ENCODE peak calls at places on chromosomes 6 and 20, in four cellular contexts. T is HepG2, B is K562, N is HCT116. S is an unnamed sample.
A peak's percentile ranks its signal among the peaks of the same experiment; 100 is the strongest.

GRCh38 chr6:31971279-31971992 is 502 bp downstream of the DXO start:
- DNase-seq in T (no peak), B (no peak), N (no peak), S (peak; percentile 50)

GRCh38 chr6:141682391-141682790 is 450.3 kb upstream of the GJE1 start:
- DNase-seq in T (no peak), B (no peak), N (no peak), S (no peak)

GRCh38 chr6:93566285-93566684 is 146.9 kb upstream of the EPHA7 start:
- DNase-seq in T (no peak), B (no peak), N (no peak), S (no peak)

GRCh38 chr6:97052152-97052787 is 127.7 kb downstream of the KLHL32 start:
- DNase-seq in T (no peak), B (no peak), N (no peak), S (no peak)

GRCh38 chr20:8219403-8219802 is 87.3 kb downstream of the PLCB1 start:
- DNase-seq in T (no peak), B (no peak), N (no peak), S (no peak)

GRCh38 chr6:92292067-92292466 is 1127.3 kb downstream of the EPHA7 start:
- DNase-seq in T (no peak), B (no peak), N (no peak), S (no peak)

GRCh38 chr6:31689249-31690110 is 8.6 kb upstream of the LY6G5C start:
- DNase-seq in T (no peak), B (peak; percentile 66), N (no peak), S (no peak)

GRCh38 chr6:82917346-82918064 is 148.1 kb downstream of the UBE3D start:
- DNase-seq in T (no peak), B (no peak), N (no peak), S (no peak)

GRCh38 chr6:132143258-132143657 is 192.1 kb upstream of the CCN2 start:
- DNase-seq in T (no peak), B (no peak), N (no peak), S (no peak)

GRCh38 chr6:160358225-160359119 is 10.3 kb downstream of the SLC22A3 start:
- DNase-seq in T (no peak), B (no peak), N (no peak), S (no peak)

GRCh38 chr6:106731144-106731842 is 101.9 kb downstream of the QRSL1 start:
- DNase-seq in T (peak; percentile 86), B (no peak), N (no peak), S (no peak)

GRCh38 chr6:75893058-75893775 is 144.2 kb downstream of the MYO6 start:
- DNase-seq in T (peak; percentile 61), B (peak; percentile 70), N (peak; percentile 63), S (no peak)

GRCh38 chr6:31580807-31581437 is 1.3 kb downstream of the LTB start:
- DNase-seq in T (peak; percentile 61), B (peak; percentile 93), N (peak; percentile 33), S (peak; percentile 38)

GRCh38 chr20:63096681-63097335 is 90.0 kb upstream of the BHLHE23 start:
- DNase-seq in T (no peak), B (no peak), N (no peak), S (no peak)

GRCh38 chr6:134352786-134353480 is 35.0 kb upstream of the SGK1 start:
- DNase-seq in T (no peak), B (no peak), N (no peak), S (no peak)

GRCh38 chr6:168949876-168950499 is 303.7 kb downstream of the THBS2 start:
- DNase-seq in T (no peak), B (no peak), N (no peak), S (no peak)

GRCh38 chr6:112214749-112215269 is 39.6 kb downstream of the LAMA4 start:
- DNase-seq in T (peak; percentile 58), B (no peak), N (no peak), S (no peak)

GRCh38 chr6:16562498-16562897 is 198.8 kb downstream of the ATXN1 start:
- DNase-seq in T (no peak), B (no peak), N (no peak), S (no peak)

GRCh38 chr6:54910326-54910952 is 63.9 kb downstream of the FAM83B start:
- DNase-seq in T (no peak), B (no peak), N (no peak), S (no peak)

GRCh38 chr20:62489186-62489939 is 13.6 kb upstream of the GATA5 start:
- DNase-seq in T (no peak), B (peak; percentile 53), N (no peak), S (no peak)

GRCh38 chr6:27130668-27131428 is 116.7 kb upstream of the PRSS16 start:
- DNase-seq in T (no peak), B (peak; percentile 48), N (no peak), S (no peak)

GRCh38 chr20:11496382-11496781 is 421.3 kb upstream of the BTBD3 start:
- DNase-seq in T (no peak), B (no peak), N (no peak), S (no peak)

GRCh38 chr6:158644227-158645063 is at the start of gene DYNLT1:
- DNase-seq in T (peak; percentile 90), B (peak; percentile 95), N (peak; percentile 91), S (peak; percentile 80)

GRCh38 chr6:158642805-158643489 is 1.6 kb downstream of the DYNLT1 start:
- DNase-seq in T (no peak), B (no peak), N (no peak), S (no peak)

GRCh38 chr6:158639056-158639455 is 5.5 kb downstream of the DYNLT1 start:
- DNase-seq in T (no peak), B (no peak), N (no peak), S (peak; percentile 41)

GRCh38 chr6:158640519-158640918 is 4.0 kb downstream of the DYNLT1 start:
- DNase-seq in T (no peak), B (no peak), N (no peak), S (no peak)

DNA sequence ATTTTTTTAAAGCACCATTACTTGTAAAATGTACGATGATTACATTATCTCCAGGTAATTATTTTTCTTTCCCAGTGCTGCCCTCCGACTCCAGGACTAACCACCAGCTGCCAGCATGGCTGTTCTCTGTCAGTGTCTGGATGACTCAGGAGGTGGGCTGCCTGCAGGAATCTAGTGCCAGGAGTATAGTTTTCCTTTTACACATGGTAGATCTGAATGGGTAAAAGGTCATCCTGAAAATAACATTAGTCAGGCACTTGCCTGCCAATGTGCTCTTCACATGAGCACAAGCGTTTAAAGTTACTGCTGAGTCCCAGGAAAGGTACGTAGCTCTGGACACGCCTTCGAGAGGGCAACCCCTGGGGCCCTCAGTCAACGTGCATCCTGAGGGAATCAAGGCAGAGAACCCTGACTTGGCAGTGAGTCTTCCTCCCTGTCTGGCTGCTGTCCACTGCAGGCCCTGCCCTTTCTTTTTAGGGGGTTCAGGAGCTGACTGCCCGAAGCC is 2.4 kb downstream of the DYNLT1 start:
- DNase-seq in T (no peak), B (no peak), N (no peak), S (no peak)
- TF ChIP-seq FOSL1 in T (no peak), B (no peak), N (no peak), S (no peak)

DNA sequence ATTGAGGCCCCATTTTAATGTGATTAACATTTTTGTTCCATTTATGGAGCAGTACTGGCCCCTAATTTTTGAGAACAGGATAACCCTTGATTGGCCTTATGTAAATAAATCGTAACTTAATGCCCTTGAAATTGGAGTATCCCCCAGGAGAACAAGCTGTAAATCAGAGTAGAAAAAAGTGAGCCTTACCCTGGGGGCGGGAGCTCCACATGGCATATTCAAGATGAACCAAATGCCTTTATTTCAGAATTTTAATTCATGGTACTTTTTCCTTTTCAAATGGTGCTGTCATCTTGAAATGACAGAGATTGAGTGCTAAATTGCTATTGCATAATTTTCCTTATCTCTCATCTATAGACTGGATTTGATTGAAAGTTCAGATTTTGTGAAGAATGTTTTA is 809.5 kb upstream of the FLRT3 start:
- DNase-seq in T (no peak), B (no peak), N (no peak), S (no peak)
- TF ChIP-seq FOSL1 in T (no peak), B (no peak), N (no peak), S (no peak)

GRCh38 chr6:38271081-38271480 is 368.6 kb downstream of the BTBD9 start:
- DNase-seq in T (no peak), B (no peak), N (no peak), S (no peak)
- TF ChIP-seq FOSL1 in T (no peak), B (no peak), N (no peak), S (no peak)

GRCh38 chr20:41121399-41121798 is 15.9 kb upstream of the PLCG1 start:
- DNase-seq in T (no peak), B (no peak), N (no peak), S (no peak)

GRCh38 chr20:41118632-41119031 is 18.7 kb upstream of the PLCG1 start:
- DNase-seq in T (no peak), B (no peak), N (no peak), S (no peak)

GRCh38 chr20:41116282-41116960 is 20.9 kb upstream of the PLCG1 start:
- DNase-seq in T (no peak), B (peak; percentile 85), N (no peak), S (no peak)

GRCh38 chr20:41123636-41124035 is 13.7 kb upstream of the PLCG1 start:
- DNase-seq in T (no peak), B (no peak), N (no peak), S (no peak)

DNA sequence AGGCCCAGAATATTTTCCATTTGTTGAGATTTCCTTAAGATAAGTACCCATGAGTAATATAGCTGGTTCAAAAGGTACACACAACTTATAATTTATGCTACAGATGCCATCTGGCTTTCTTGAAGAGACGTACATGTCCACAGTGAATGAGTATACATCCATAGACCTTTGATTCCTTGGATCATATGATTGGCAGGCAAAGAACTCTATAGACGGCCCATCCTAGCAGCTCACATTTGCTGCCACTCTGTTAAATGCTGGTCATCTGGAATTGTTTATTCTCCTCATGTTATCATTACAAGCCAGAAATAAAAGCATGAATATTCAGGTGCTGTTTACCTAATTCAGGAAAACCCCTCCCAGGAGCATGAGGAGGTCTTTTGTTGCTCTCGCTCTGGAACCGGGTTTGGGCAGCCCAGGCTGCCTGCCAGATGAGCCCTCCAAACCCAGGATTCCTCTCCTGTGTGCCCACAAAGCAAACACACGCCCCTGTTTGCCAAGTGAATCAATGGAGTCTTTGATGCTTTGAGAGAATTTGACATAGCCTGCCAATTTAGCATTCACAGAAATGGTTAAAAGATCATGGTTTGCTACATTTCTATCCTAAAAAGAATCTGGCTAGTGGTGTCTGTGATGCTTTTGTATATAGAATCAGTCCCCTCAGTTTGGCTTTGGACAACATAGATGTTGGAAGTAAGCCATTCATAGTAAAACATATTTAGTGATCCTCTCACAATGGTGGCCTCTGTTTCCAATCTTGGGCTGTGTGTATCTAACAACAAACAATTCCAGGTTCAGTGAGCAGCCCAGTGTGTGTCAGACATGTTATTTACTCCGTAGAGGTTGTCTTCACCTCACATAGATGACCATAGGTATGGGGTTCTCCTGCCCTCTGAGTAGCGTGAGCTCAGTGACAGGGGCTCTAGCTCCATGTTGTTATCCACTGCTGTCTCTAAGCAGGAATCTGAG is 17.5 kb upstream of the PLCG1 start:
- DNase-seq in T (peak; percentile 52), B (no peak), N (no peak), S (no peak)
- TF ChIP-seq FOSL1 in T (no peak), B (no peak), N (no peak), S (no peak)

DNA sequence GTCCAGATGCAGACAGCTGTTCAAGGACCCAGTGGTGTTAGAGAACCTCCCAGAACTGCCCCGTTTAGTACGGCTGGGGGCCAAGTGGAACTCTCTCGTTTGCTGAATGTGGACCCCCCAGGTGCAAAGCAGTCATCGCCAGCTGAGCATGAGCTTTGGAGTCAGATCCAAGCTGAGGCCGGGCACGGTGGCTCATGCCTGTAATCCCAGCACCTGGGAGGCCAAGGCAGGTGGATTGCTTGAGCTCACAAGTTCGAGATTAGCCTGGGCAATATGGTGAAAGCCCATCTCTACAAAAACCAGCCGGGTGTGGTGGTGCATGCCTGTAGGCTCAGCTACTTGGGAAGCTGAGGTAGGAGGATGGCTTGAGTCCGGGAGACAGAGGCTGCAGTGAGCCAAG is 29.7 kb downstream of the FOXC1 start:
- DNase-seq in T (no peak), B (no peak), N (no peak), S (no peak)
- TF ChIP-seq FOSL1 in T (no peak), B (no peak), N (no peak), S (no peak)